ENCODE peak calls at places on chromosomes 4 and X, in four cellular contexts. T is stimulated activated CD8-positive, alpha-beta memory T cell treated with anti-CD3 and anti-CD28 coated beads, Interleukin-2, amount 100 ng/mL, for 1 hour; Q is T1000; P is activated T-cell treated with anti-CD3 and anti-CD28 coated beads, Interleukin-2, amount 50 U/mL, for 1 hour. X is an unnamed sample.
A peak's percentile ranks its signal among the peaks of the same experiment; 100 is the strongest.

GRCh38 chrX:24646745-24647182 is 383 bp downstream of the PCYT1B start:
- DNase-seq in T (no peak), Q (no peak), P (no peak), X (no peak)

GRCh38 chrX:103864886-103865534 is 33.0 kb upstream of the RAB9B start:
- DNase-seq in T (no peak), Q (no peak), P (no peak), X (no peak)

GRCh38 chrX:104670051-104670450 is 104.1 kb downstream of the IL1RAPL2 start:
- DNase-seq in T (no peak), Q (no peak), P (no peak), X (no peak)

GRCh38 chrX:78024349-78025108 is 55.1 kb upstream of the PGAM4 start:
- DNase-seq in T (no peak), Q (no peak), P (peak; percentile 32), X (no peak)

GRCh38 chr4:48779998-48780866 is at the start of gene FRYL:
- DNase-seq in T (peak; percentile 92), Q (peak; percentile 100), P (peak; percentile 93), X (peak; percentile 99)

GRCh38 chr4:4509521-4509920 is 32.3 kb downstream of the STX18 start:
- DNase-seq in T (no peak), Q (no peak), P (no peak), X (no peak)

GRCh38 chr4:10704050-10704810 is 19.7 kb upstream of the CLNK start:
- DNase-seq in T (no peak), Q (no peak), P (no peak), X (no peak)

GRCh38 chr4:48877827-48878535 is 28.6 kb downstream of the OCIAD2 start:
- DNase-seq in T (no peak), Q (no peak), P (no peak), X (no peak)

GRCh38 chr4:3335385-3335784 is 42.6 kb downstream of the RGS12 start:
- DNase-seq in T (no peak), Q (no peak), P (no peak), X (no peak)

GRCh38 chr4:165079476-165079875 is 25.8 kb downstream of the TRIM75 start:
- DNase-seq in T (no peak), Q (no peak), P (no peak), X (no peak)

GRCh38 chrX:133333154-133333750 is 82.0 kb downstream of the GPC4 start:
- DNase-seq in T (no peak), Q (no peak), P (no peak), X (no peak)

GRCh38 chrX:30151964-30152363 is 63.4 kb upstream of the MAGEB2 start:
- DNase-seq in T (no peak), Q (no peak), P (no peak), X (peak; percentile 64)

GRCh38 chr4:111323916-111324315 is 701.0 kb upstream of the PITX2 start:
- DNase-seq in T (no peak), Q (no peak), P (no peak), X (no peak)

GRCh38 chr4:10736895-10737294 is 52.3 kb upstream of the CLNK start:
- DNase-seq in T (no peak), Q (no peak), P (no peak), X (no peak)

GRCh38 chr4:87916636-87917035 is 58.9 kb upstream of the SPP1 start:
- DNase-seq in T (no peak), Q (no peak), P (no peak), X (no peak)

GRCh38 chr4:37662861-37663390 is 23.2 kb downstream of the RELL1 start:
- DNase-seq in T (no peak), Q (no peak), P (no peak), X (no peak)

GRCh38 chrX:49627030-49627777 is 28.4 kb downstream of the GAGE1 start:
- DNase-seq in T (no peak), Q (no peak), P (peak; percentile 40), X (no peak)

GRCh38 chr4:23234716-23235115 is 542.0 kb downstream of the GBA3 start:
- DNase-seq in T (no peak), Q (no peak), P (no peak), X (no peak)

GRCh38 chr4:177229331-177229730 is 80.3 kb upstream of the NEIL3 start:
- DNase-seq in T (no peak), Q (no peak), P (no peak), X (no peak)

GRCh38 chrX:149982310-149982709 is 44.0 kb upstream of the EOLA2 start:
- DNase-seq in T (no peak), Q (no peak), P (no peak), X (no peak)

GRCh38 chr4:81460115-81460836 is 11.4 kb downstream of the RASGEF1B start:
- DNase-seq in T (no peak), Q (no peak), P (no peak), X (no peak)

GRCh38 chr4:113921089-113921842 is 58.2 kb downstream of the ARSJ start:
- DNase-seq in T (no peak), Q (no peak), P (no peak), X (no peak)

X was measured in ovary.